ENCODE peak calls at places on chromosomes 1 and 21, in five cellular contexts. E, T, W, Z and S are unnamed samples.
A peak's percentile ranks its signal among the peaks of the same experiment; 100 is the strongest.

GRCh38 chr1:232084584-232085223 is 458.1 kb downstream of the DISC1 start:
- DNase-seq in E (peak; percentile 10), T (no peak), W (peak; percentile 15), Z (no peak), S (no peak)

GRCh38 chr1:11982010-11982392 is 1.8 kb downstream of the MFN2 start:
- DNase-seq in E (no peak), T (no peak), W (peak; percentile 43), Z (no peak), S (no peak)

GRCh38 chr1:165152727-165153126 is 203.8 kb downstream of the LMX1A start:
- DNase-seq in E (no peak), T (no peak), W (peak; percentile 7), Z (no peak), S (no peak)

GRCh38 chr1:186735463-186735862 is 55.2 kb upstream of the PTGS2 start:
- DNase-seq in E (no peak), T (no peak), W (no peak), Z (no peak), S (no peak)

GRCh38 chr1:2530501-2531361 is 668 bp upstream of the HES5 start:
- DNase-seq in E (no peak), T (no peak), W (no peak), Z (peak; percentile 65), S (no peak)

GRCh38 chr1:153336650-153337049 is 12.0 kb downstream of the PGLYRP4 start:
- DNase-seq in E (no peak), T (no peak), W (no peak), Z (no peak), S (no peak)

GRCh38 chr1:176119549-176119948 is 87.5 kb downstream of the COP1 start:
- DNase-seq in E (no peak), T (no peak), W (peak; percentile 9), Z (no peak), S (no peak)

GRCh38 chr1:192235127-192235526 is 76.9 kb downstream of the RGS18 start:
- DNase-seq in E (no peak), T (no peak), W (peak; percentile 59), Z (no peak), S (no peak)

GRCh38 chr1:192592981-192593683 is 17.6 kb downstream of the RGS1 start:
- DNase-seq in E (no peak), T (no peak), W (no peak), Z (no peak), S (no peak)

DNA sequence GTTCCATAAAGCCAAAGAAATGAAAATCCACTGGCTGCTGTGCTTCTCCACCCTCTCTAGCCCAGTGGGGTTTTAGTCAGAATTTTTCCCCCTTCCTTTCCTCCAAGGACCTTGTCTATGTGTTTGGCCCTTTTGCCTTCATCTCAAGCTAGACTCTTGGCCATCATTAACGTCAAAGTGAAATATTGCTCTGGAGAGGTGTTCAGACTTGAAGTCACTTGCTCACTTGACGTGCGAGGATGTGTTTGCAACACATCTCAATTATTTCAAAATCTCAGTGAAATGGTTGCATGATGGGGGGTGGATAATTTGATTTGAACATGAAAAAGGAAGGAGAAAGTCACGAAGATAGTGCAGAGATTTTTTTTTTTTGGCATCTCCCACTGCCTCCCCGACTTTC is 13.6 kb downstream of the EVA1C start:
- DNase-seq in E (no peak), T (no peak), W (no peak), Z (no peak), S (no peak)
- H3K4me3 ChIP-seq in E (no peak overlapping the region), T (no peak overlapping the region), W (no peak overlapping the region), Z (no peak overlapping the region), S (no peak overlapping the region)

GRCh38 chr21:30072496-30072895 is 94.1 kb downstream of the CLDN17 start:
- DNase-seq in E (peak; percentile 5), T (peak; percentile 53), W (peak; percentile 54), Z (peak; percentile 46), S (peak; percentile 0)
- TF ChIP-seq CTCF in E (peak; percentile 43), T (peak; percentile 9), W (peak; percentile 26), Z (peak; percentile 27), S (peak; percentile 5)

GRCh38 chr1:155210304-155210703 is 1.8 kb downstream of the MTX1 start:
- DNase-seq in E (no peak), T (no peak), W (peak; percentile 55), Z (no peak), S (no peak)
- H3K4me3 ChIP-seq in E (no peak overlapping the region), T (no peak overlapping the region), W (peak overlapping the region; percentile 100), Z (no peak overlapping the region), S (no peak overlapping the region)

GRCh38 chr1:184242507-184242943 is 144.3 kb upstream of the C1orf21 start:
- DNase-seq in E (no peak), T (peak; percentile 34), W (no peak), Z (no peak), S (no peak)
- TF ChIP-seq CTCF in E (no peak), T (no peak), W (no peak), Z (no peak), S (no peak)

GRCh38 chr1:235093685-235094592 is 34.7 kb downstream of the TOMM20 start:
- DNase-seq in E (no peak), T (peak; percentile 90), W (peak; percentile 82), Z (peak; percentile 89), S (no peak)
- H3K4me3 ChIP-seq in E (no peak overlapping the region), T (no peak overlapping the region), W (no peak overlapping the region), Z (no peak overlapping the region), S (no peak overlapping the region)

GRCh38 chr1:161335796-161336195 is 21.6 kb downstream of the SDHC start:
- DNase-seq in E (no peak), T (no peak), W (no peak), Z (no peak), S (no peak)
- TF ChIP-seq CTCF in E (no peak), T (no peak), W (no peak), Z (no peak), S (no peak)

GRCh38 chr1:45206808-45207624 is 611 bp upstream of the ZSWIM5 start:
- DNase-seq in E (no peak), T (peak; percentile 21), W (no peak), Z (peak; percentile 52), S (no peak)
- H3K4me3 ChIP-seq in E (peak overlapping the region; percentile 53), T (peak overlapping the region; percentile 78), W (peak overlapping the region; percentile 46), Z (peak overlapping the region; percentile 85), S (peak overlapping the region; percentile 25)

GRCh38 chr1:150161747-150162581 is 12.2 kb downstream of the PLEKHO1 start:
- DNase-seq in E (no peak), T (no peak), W (peak; percentile 53), Z (no peak), S (no peak)

GRCh38 chr1:150164769-150165168 is 15.1 kb downstream of the PLEKHO1 start:
- DNase-seq in E (no peak), T (no peak), W (no peak), Z (no peak), S (no peak)

GRCh38 chr1:150162582-150162861 is 12.8 kb downstream of the PLEKHO1 start:
- DNase-seq in E (no peak), T (no peak), W (no peak), Z (no peak), S (no peak)

GRCh38 chr1:150164224-150164623 is 14.5 kb downstream of the PLEKHO1 start:
- DNase-seq in E (no peak), T (no peak), W (no peak), Z (no peak), S (no peak)

GRCh38 chr1:150162862-150163706 is 13.4 kb downstream of the PLEKHO1 start:
- DNase-seq in E (peak; percentile 99), T (peak; percentile 85), W (peak; percentile 95), Z (peak; percentile 77), S (peak; percentile 99)
- TF ChIP-seq CTCF in E (no peak), T (no peak), W (no peak), Z (no peak), S (peak; percentile 10)